ENCODE peak calls at places on chromosomes 12 and 14, in seven cellular contexts. O is PC-3, K is GM23248, H is hepatocyte, P is PC-9, F is HCT116, B is OCI-LY7. I is an unnamed sample.

GRCh38 chr14:31414190-31414833 is 6.0 kb downstream of the HEATR5A start:
- DNase-seq in O (peak; percentile 72), K (peak; percentile 51), H (no peak), P (no peak), F (no peak), B (no peak), I (no peak)

GRCh38 chr14:76966535-76966934 is 62.0 kb downstream of the IRF2BPL start:
- DNase-seq in O (no peak), K (no peak), H (no peak), P (no peak), F (no peak), B (no peak), I (no peak)

GRCh38 chr12:76123301-76124212 is 39.1 kb upstream of the NAP1L1 start:
- DNase-seq in O (peak; percentile 69), K (peak; percentile 77), H (no peak), P (no peak), F (no peak), B (no peak), I (peak; percentile 12)

GRCh38 chr14:95518045-95518751 is 1.7 kb upstream of the SYNE3 start:
- DNase-seq in O (no peak), K (peak; percentile 42), H (no peak), P (no peak), F (no peak), B (no peak), I (no peak)

GRCh38 chr12:47121146-47121545 is 41.4 kb upstream of the AMIGO2 start:
- DNase-seq in O (peak; percentile 74), K (peak; percentile 57), H (no peak), P (no peak), F (no peak), B (no peak), I (no peak)

GRCh38 chr14:94313991-94314655 is 9.0 kb downstream of the SERPINA6 start:
- DNase-seq in O (no peak), K (peak; percentile 67), H (no peak), P (no peak), F (no peak), B (no peak), I (no peak)

GRCh38 chr12:66709444-66709773 is 30.5 kb upstream of the GRIP1 start:
- DNase-seq in O (no peak), K (no peak), H (no peak), P (no peak), F (no peak), B (no peak), I (no peak)

GRCh38 chr14:96576359-96576758 is 74.2 kb downstream of the PAPOLA start:
- DNase-seq in O (no peak), K (no peak), H (no peak), P (no peak), F (no peak), B (peak; percentile 55), I (no peak)

GRCh38 chr12:19382111-19382526 is 57.2 kb upstream of the AEBP2 start:
- DNase-seq in O (peak; percentile 66), K (peak; percentile 82), H (peak; percentile 32), P (peak; percentile 66), F (no peak), B (no peak), I (peak; percentile 57)

GRCh38 chr12:114769634-114770033 is 85.7 kb upstream of the TBX3 start:
- DNase-seq in O (no peak), K (no peak), H (no peak), P (no peak), F (no peak), B (no peak), I (no peak)

GRCh38 chr14:55800443-55800842 is 220.4 kb downstream of the KTN1 start:
- DNase-seq in O (no peak), K (no peak), H (no peak), P (no peak), F (no peak), B (no peak), I (peak; percentile 14)

GRCh38 chr12:61220337-61220736 is 1039.9 kb upstream of the USP15 start:
- DNase-seq in O (peak; percentile 68), K (peak; percentile 2), H (no peak), P (no peak), F (no peak), B (no peak), I (no peak)

GRCh38 chr12:6361834-6362233 is 13.5 kb downstream of the SCNN1A start:
- DNase-seq in O (peak; percentile 89), K (no peak), H (no peak), P (peak; percentile 98), F (no peak), B (no peak), I (no peak)

GRCh38 chr12:111425655-111426054 is 19.9 kb downstream of the SH2B3 start:
- DNase-seq in O (peak; percentile 63), K (no peak), H (no peak), P (peak; percentile 45), F (no peak), B (no peak), I (no peak)

GRCh38 chr14:53948181-53948884 is 8.3 kb downstream of the BMP4 start:
- DNase-seq in O (no peak), K (no peak), H (no peak), P (no peak), F (no peak), B (no peak), I (no peak)

GRCh38 chr14:58637040-58637390 is 747 bp upstream of the DACT1 start:
- DNase-seq in O (peak; percentile 82), K (peak; percentile 90), H (peak; percentile 86), P (no peak), F (no peak), B (no peak), I (no peak)

GRCh38 chr14:52834440-52834842 is 43.0 kb upstream of the GNPNAT1 start:
- DNase-seq in O (peak; percentile 92), K (peak; percentile 81), H (peak; percentile 20), P (no peak), F (no peak), B (no peak), I (no peak)

GRCh38 chr12:2172040-2172439 is 119.3 kb downstream of the CACNA1C start:
- DNase-seq in O (no peak), K (no peak), H (no peak), P (no peak), F (no peak), B (no peak), I (no peak)

GRCh38 chr12:106648736-106649135 is 65.9 kb downstream of the RFX4 start:
- DNase-seq in O (no peak), K (peak; percentile 26), H (peak; percentile 24), P (no peak), F (no peak), B (no peak), I (no peak)

GRCh38 chr14:89621791-89622638 is 205.0 kb upstream of the FOXN3 start:
- DNase-seq in O (no peak), K (no peak), H (no peak), P (no peak), F (no peak), B (no peak), I (no peak)

GRCh38 chr12:27277846-27278260 is 33.8 kb downstream of the STK38L start:
- DNase-seq in O (peak; percentile 83), K (peak; percentile 88), H (peak; percentile 64), P (peak; percentile 1), F (peak; percentile 6), B (no peak), I (peak; percentile 59)

GRCh38 chr14:102558566-102558965 is 33.9 kb upstream of the RCOR1 start:
- DNase-seq in O (no peak), K (no peak), H (no peak), P (no peak), F (no peak), B (no peak), I (no peak)

GRCh38 chr12:63905523-63905922 is 61.0 kb downstream of the SRGAP1 start:
- DNase-seq in O (peak; percentile 55), K (no peak), H (no peak), P (no peak), F (no peak), B (no peak), I (no peak)

GRCh38 chr12:67663121-67663520 is 14.6 kb downstream of the DYRK2 start:
- DNase-seq in O (no peak), K (peak; percentile 89), H (no peak), P (no peak), F (no peak), B (no peak), I (no peak)

GRCh38 chr14:37593496-37594237 is 1.4 kb downstream of the FOXA1 start:
- DNase-seq in O (no peak), K (no peak), H (no peak), P (no peak), F (no peak), B (no peak), I (no peak)

GRCh38 chr14:100540141-100540925 is 46.9 kb downstream of the BEGAIN start:
- DNase-seq in O (no peak), K (no peak), H (no peak), P (no peak), F (no peak), B (no peak), I (peak; percentile 80)
- H3K4me1 ChIP-seq in O (no peaks in the 10 kb centered on the region), K (no peaks in the 10 kb centered on the region), H (no peaks in the 10 kb centered on the region), P (no peaks in the 10 kb centered on the region), F (peaks cover 4% of the 10 kb centered on the region), B (no peaks in the 10 kb centered on the region), I (no peaks in the 10 kb centered on the region)

DNA sequence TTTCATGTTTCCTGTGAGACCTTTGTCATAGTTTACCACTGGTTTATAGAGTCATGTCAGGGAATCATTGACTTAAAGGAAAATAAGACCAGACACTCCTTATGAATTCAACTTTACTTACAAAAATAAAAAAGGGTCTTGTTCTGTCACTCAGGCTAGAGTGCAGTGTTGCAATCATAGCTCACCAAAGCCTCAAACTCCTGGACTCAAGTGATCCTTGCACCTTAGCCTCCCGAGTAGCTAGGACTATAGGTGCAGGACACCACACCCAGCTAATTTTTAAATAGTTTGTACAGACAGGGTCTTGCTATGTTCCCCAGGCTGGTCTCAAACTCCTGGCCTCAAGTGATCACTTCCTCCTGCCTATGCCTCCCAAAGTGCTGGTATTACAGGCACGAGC is 19.0 kb downstream of the SLC41A2 start:
- DNase-seq in O (no peak), K (no peak), H (no peak), P (no peak), F (no peak), B (no peak), I (no peak)
- H3K9me2 ChIP-seq in O (peaks cover 4% of the 10 kb centered on the region), K (no peaks in the 10 kb centered on the region), H (no peaks in the 10 kb centered on the region), P (no peaks in the 10 kb centered on the region), F (no peaks in the 10 kb centered on the region), B (no peaks in the 10 kb centered on the region), I (peaks cover 3% of the 10 kb centered on the region)

DNA sequence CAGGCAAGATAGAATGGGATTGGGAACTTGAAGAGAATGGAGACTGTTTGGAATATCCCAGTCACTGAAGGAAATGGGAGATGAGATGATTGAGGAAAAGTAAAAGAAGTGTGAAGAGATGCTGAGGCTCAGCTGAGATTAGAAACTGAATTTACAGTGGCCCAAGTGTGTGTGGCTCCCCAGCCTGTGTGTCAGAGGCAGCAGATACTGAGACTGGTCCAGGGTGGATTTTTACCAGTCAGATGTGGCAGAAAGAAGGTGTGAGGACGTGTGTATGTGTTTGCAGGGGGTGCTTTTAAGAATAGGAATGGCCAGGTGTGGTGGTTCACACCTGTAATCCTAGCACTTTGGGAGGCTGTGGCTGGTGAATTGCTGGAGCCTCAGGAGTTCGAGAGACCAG is 42.9 kb downstream of the PRKCH start:
- DNase-seq in O (no peak), K (no peak), H (no peak), P (no peak), F (no peak), B (no peak), I (no peak)
- H3K4me1 ChIP-seq in O (peaks cover 31% of the 10 kb centered on the region), K (no peaks in the 10 kb centered on the region), H (no peaks in the 10 kb centered on the region), P (peaks cover 72% of the 10 kb centered on the region), F (peaks cover 16% of the 10 kb centered on the region), B (no peaks in the 10 kb centered on the region), I (no peaks in the 10 kb centered on the region)

DNA sequence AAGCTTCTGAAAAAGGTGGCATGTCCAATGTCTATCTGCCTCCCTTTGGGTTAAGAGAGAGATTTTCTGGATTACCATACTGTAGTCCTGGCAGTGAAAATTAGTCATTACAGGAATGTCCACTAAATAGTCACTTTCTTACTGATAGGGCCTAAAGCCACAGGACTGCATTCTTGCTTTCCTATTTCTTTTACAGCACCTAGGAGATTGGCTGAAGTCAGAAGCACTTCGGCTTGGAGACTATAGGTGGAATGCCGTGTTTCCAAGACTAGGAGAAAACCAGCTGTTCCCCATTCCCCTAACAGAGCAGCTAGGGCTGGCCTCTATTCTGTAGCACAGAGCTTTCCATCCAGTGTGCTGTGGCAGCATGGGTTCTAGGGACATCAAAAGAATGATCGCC is 15.1 kb downstream of the PIGH start:
- DNase-seq in O (no peak), K (no peak), H (no peak), P (no peak), F (no peak), B (no peak), I (no peak)
- H3K9me2 ChIP-seq in O (no peaks in the 10 kb centered on the region), K (no peaks in the 10 kb centered on the region), H (no peaks in the 10 kb centered on the region), P (no peaks in the 10 kb centered on the region), F (no peaks in the 10 kb centered on the region), B (no peaks in the 10 kb centered on the region), I (no peaks in the 10 kb centered on the region)

I was measured in GM23338.